ENCODE peak calls at places on chromosomes 12 and 14, in ten cellular contexts. O, H, S, W, F, Q, I, B, C and Z are unnamed samples.

GRCh38 chr12:121536929-121537813 is 43.7 kb downstream of the KDM2B start:
- DNase-seq in F (peak), S (peak), O (peak), C (peak), I (peak), W (no peak), H (peak), B (peak), Q (peak), Z (peak)

GRCh38 chr12:70467908-70468733 is 102.0 kb downstream of the KCNMB4 start:
- DNase-seq in Q (no peak), W (no peak), F (no peak), I (no peak), C (no peak), H (no peak), B (no peak), S (no peak), O (no peak), Z (no peak)

GRCh38 chr14:72986214-72986613 is 40.7 kb downstream of the ZFYVE1 start:
- DNase-seq in Q (no peak), W (no peak), O (no peak), I (no peak), S (no peak), F (no peak), H (no peak), B (no peak), C (no peak), Z (no peak)

GRCh38 chr12:42332301-42332894 is 6.4 kb downstream of the PPHLN1 start:
- DNase-seq in W (peak), B (peak), I (no peak), C (no peak), H (no peak), O (peak), F (no peak), S (no peak), Q (peak), Z (peak)

GRCh38 chr12:63064080-63064479 is 86.9 kb downstream of the AVPR1A start:
- DNase-seq in I (no peak), Q (no peak), B (peak), F (no peak), W (no peak), H (no peak), S (no peak), C (no peak), O (peak), Z (no peak)

GRCh38 chr14:24081739-24082204 is 10.4 kb downstream of the CPNE6 start:
- DNase-seq in H (no peak), O (no peak), I (no peak), S (no peak), B (no peak), C (no peak), Q (no peak), F (no peak), W (no peak), Z (no peak)

GRCh38 chr14:105294142-105294597 is 6.6 kb downstream of the BRF1 start:
- DNase-seq in Q (peak), O (no peak), C (peak), S (no peak), B (peak), H (no peak), W (peak), I (no peak), F (peak), Z (no peak)

GRCh38 chr12:57732726-57733593 is 5.6 kb downstream of the AGAP2 start:
- DNase-seq in H (no peak), I (no peak), F (no peak), C (no peak), B (no peak), S (no peak), O (no peak), Q (no peak), W (no peak), Z (no peak)

GRCh38 chr14:103734081-103734888 is 18.7 kb downstream of the ZFYVE21 start:
- DNase-seq in I (peak), W (no peak), B (no peak), Q (no peak), H (no peak), C (no peak), O (no peak), F (peak), S (no peak), Z (no peak)

GRCh38 chr12:94134226-94134795 is 14.1 kb upstream of the PLXNC1 start:
- DNase-seq in H (peak), C (peak), Q (peak), F (no peak), O (peak), S (no peak), B (peak), W (peak), I (no peak), Z (peak)

GRCh38 chr12:22275847-22276246 is 58.7 kb downstream of the ST8SIA1 start:
- DNase-seq in I (peak), H (peak), Q (no peak), S (no peak), O (peak), F (peak), C (no peak), B (peak), W (no peak), Z (no peak)

GRCh38 chr14:63727231-63727735 is 582 bp downstream of the SGPP1 start:
- DNase-seq in B (peak), I (peak), O (peak), Q (peak), W (peak), F (peak), C (no peak), S (peak), H (peak), Z (peak)

GRCh38 chr14:60651936-60652673 is 2.8 kb upstream of the SIX1 start:
- DNase-seq in Q (no peak), B (no peak), C (no peak), H (peak), F (no peak), O (no peak), I (no peak), W (peak), S (no peak), Z (no peak)

GRCh38 chr12:75389706-75390105 is 1.2 kb upstream of the GLIPR1L2 start:
- DNase-seq in I (no peak), S (no peak), O (peak), C (no peak), Q (no peak), H (no peak), W (no peak), B (no peak), F (no peak), Z (no peak)

GRCh38 chr14:65054471-65055085 is 47.7 kb downstream of the MAX start:
- DNase-seq in C (no peak), B (no peak), F (no peak), I (no peak), H (no peak), Q (no peak), O (no peak), W (no peak), S (no peak), Z (no peak)

GRCh38 chr12:14283489-14284144 is 81.9 kb upstream of the ATF7IP start:
- DNase-seq in H (peak), I (no peak), C (no peak), S (no peak), F (no peak), W (no peak), Q (no peak), O (no peak), B (no peak), Z (peak)

GRCh38 chr12:2752676-2753371 is 41.9 kb upstream of the FKBP4 start:
- DNase-seq in I (peak), C (peak), B (peak), Q (no peak), H (peak), O (peak), F (peak), S (no peak), W (no peak), Z (peak)

GRCh38 chr12:9926876-9927275 is 5.3 kb downstream of the CLEC2A start:
- DNase-seq in C (no peak), O (no peak), F (no peak), W (no peak), Q (no peak), S (no peak), B (no peak), I (no peak), H (no peak), Z (no peak)

GRCh38 chr14:37992489-37992888 is 215.2 kb upstream of the SSTR1 start:
- DNase-seq in I (no peak), Q (no peak), C (no peak), F (no peak), O (no peak), S (no peak), H (no peak), W (peak), B (no peak), Z (no peak)

GRCh38 chr12:111438501-111438900 is 32.8 kb downstream of the SH2B3 start:
- DNase-seq in C (peak), W (peak), Q (no peak), S (no peak), F (no peak), H (peak), B (peak), O (peak), I (no peak), Z (no peak)

GRCh38 chr14:79294506-79294905 is 916.8 kb downstream of the DIO2 start:
- DNase-seq in B (peak), F (no peak), O (no peak), W (no peak), H (no peak), I (no peak), C (no peak), Q (no peak), S (no peak), Z (no peak)

GRCh38 chr12:53065470-53065869 is 13.7 kb downstream of the SPRYD3 start:
- DNase-seq in O (no peak), B (no peak), Q (no peak), S (no peak), C (no peak), I (peak), W (no peak), H (no peak), F (peak), Z (no peak)

GRCh38 chr12:31106101-31106803 is 32.6 kb downstream of the DDX11 start:
- DNase-seq in Q (no peak), S (no peak), B (no peak), I (no peak), H (peak), O (no peak), F (no peak), W (peak), C (no peak), Z (no peak)

GRCh38 chr12:6551496-6552139 is 4.2 kb downstream of the IFFO1 start:
- DNase-seq in W (no peak), C (no peak), F (no peak), Q (no peak), H (no peak), S (no peak), O (no peak), B (peak), I (no peak), Z (no peak)

GRCh38 chr12:108884116-108885012 is 4.5 kb downstream of the DAO start:
- DNase-seq in O (peak), B (peak), I (no peak), Q (peak), H (peak), S (no peak), W (no peak), F (peak), C (peak), Z (peak)

GRCh38 chr12:132162508-132163031 is 18.3 kb downstream of the NOC4L start:
- DNase-seq in H (no peak), W (no peak), C (no peak), B (peak), O (peak), I (peak), Q (no peak), F (peak), S (no peak), Z (no peak)

GRCh38 chr14:38207830-38208815 is at the start of gene SSTR1:
- DNase-seq in C (no peak), B (peak), I (no peak), O (no peak), H (peak), W (no peak), S (no peak), F (peak), Q (peak), Z (peak)

GRCh38 chr14:97411938-97412612 is 614.9 kb downstream of the VRK1 start:
- DNase-seq in B (no peak), H (peak), W (no peak), Q (no peak), O (peak), S (no peak), C (no peak), F (no peak), I (no peak), Z (no peak)

GRCh38 chr14:54866588-54866987 is 36.0 kb downstream of the GCH1 start:
- DNase-seq in B (no peak), O (no peak), I (no peak), W (no peak), C (no peak), S (no peak), Q (no peak), H (no peak), F (no peak), Z (no peak)

GRCh38 chr12:225012-225411 is 11.1 kb upstream of the SLC6A12 start:
- DNase-seq in B (no peak), W (no peak), S (no peak), I (no peak), F (no peak), H (no peak), C (no peak), O (no peak), Q (no peak), Z (no peak)

GRCh38 chr14:100554082-100554677 is 33.0 kb downstream of the BEGAIN start:
- DNase-seq in I (peak), B (peak), F (peak), C (no peak), H (no peak), Q (no peak), O (peak), W (no peak), S (no peak), Z (no peak)

GRCh38 chr12:54010972-54011664 is 2.3 kb downstream of the HOXC8 start:
- DNase-seq in O (no peak), F (no peak), B (no peak), H (no peak), Q (no peak), C (no peak), W (no peak), S (no peak), I (no peak), Z (no peak)

GRCh38 chr12:44015333-44015941 is 179.6 kb downstream of the TMEM117 start:
- DNase-seq in Q (no peak), O (peak), F (no peak), S (no peak), H (no peak), I (no peak), B (peak), C (no peak), W (no peak), Z (peak)

GRCh38 chr12:93880853-93881522 is 203.8 kb downstream of the CRADD start:
- DNase-seq in O (no peak), F (no peak), I (no peak), C (no peak), S (no peak), W (no peak), B (no peak), H (no peak), Q (no peak), Z (no peak)

GRCh38 chr12:104055686-104056388 is 5.8 kb upstream of the GLT8D2 start:
- DNase-seq in W (peak), H (no peak), I (peak), S (no peak), O (peak), B (peak), C (no peak), F (peak), Q (peak), Z (no peak)

GRCh38 chr12:95805864-95806669 is 15.5 kb upstream of the NTN4 start:
- DNase-seq in W (no peak), Q (no peak), S (no peak), B (peak), C (no peak), F (no peak), H (no peak), I (no peak), O (peak), Z (no peak)

GRCh38 chr12:97308576-97309198 is 153.9 kb upstream of the RMST start:
- DNase-seq in B (peak), Q (no peak), W (peak), H (no peak), F (no peak), O (peak), I (no peak), S (no peak), C (no peak), Z (no peak)

GRCh38 chr12:219891-220352 is 6.0 kb upstream of the SLC6A12 start:
- DNase-seq in B (peak), C (peak), I (peak), Q (peak), W (peak), F (peak), H (peak), O (peak), S (peak), Z (peak)